ENCODE peak calls at places on chromosome 12, in five cellular contexts. One of them, this sample, is unnamed. For H3K4me1, the result is how much of the 10 kb centered on the place peaks cover.

GRCh38 chr12:131076277-131076676 is 122.6 kb downstream of the ADGRD1 start:
- DNase-seq in GM23338: no peak
- DNase-seq in Peyer's patch: no peak
- DNase-seq in esophagus squamous epithelium: no peak
- DNase-seq in right cardiac atrium: no peak
- DNase-seq in this sample: no peak

GRCh38 chr12:56104815-56105476 is 587 bp downstream of the PA2G4 start:
- DNase-seq in GM23338: peak
- DNase-seq in Peyer's patch: peak
- DNase-seq in esophagus squamous epithelium: no peak
- DNase-seq in right cardiac atrium: peak
- DNase-seq in this sample: peak

GRCh38 chr12:80936642-80937390 is 918 bp downstream of the LIN7A start:
- DNase-seq in GM23338: peak
- DNase-seq in Peyer's patch: peak
- DNase-seq in esophagus squamous epithelium: no peak
- DNase-seq in right cardiac atrium: peak
- DNase-seq in this sample: peak

GRCh38 chr12:41288188-41288811 is 100.2 kb downstream of the PDZRN4 start:
- DNase-seq in GM23338: no peak
- DNase-seq in Peyer's patch: no peak
- DNase-seq in esophagus squamous epithelium: no peak
- DNase-seq in right cardiac atrium: no peak
- DNase-seq in this sample: no peak

GRCh38 chr12:124904306-124905098 is 9.9 kb downstream of the UBC start:
- DNase-seq in GM23338: no peak
- DNase-seq in Peyer's patch: peak
- DNase-seq in esophagus squamous epithelium: no peak
- DNase-seq in right cardiac atrium: peak
- DNase-seq in this sample: peak

GRCh38 chr12:132803125-132803524 is 25.5 kb downstream of the GOLGA3 start:
- DNase-seq in GM23338: no peak
- DNase-seq in Peyer's patch: no peak
- DNase-seq in esophagus squamous epithelium: no peak
- DNase-seq in right cardiac atrium: no peak
- DNase-seq in this sample: no peak

GRCh38 chr12:6392499-6392898 is 8.5 kb downstream of the LTBR start:
- DNase-seq in GM23338: no peak
- DNase-seq in Peyer's patch: peak
- DNase-seq in esophagus squamous epithelium: no peak
- DNase-seq in right cardiac atrium: peak
- DNase-seq in this sample: peak

GRCh38 chr12:12441891-12442461 is 85.1 kb downstream of the BORCS5 start:
- DNase-seq in GM23338: no peak
- DNase-seq in Peyer's patch: peak
- DNase-seq in esophagus squamous epithelium: no peak
- DNase-seq in right cardiac atrium: no peak
- DNase-seq in this sample: peak

GRCh38 chr12:9820281-9820930 is 6.9 kb upstream of the KLRF1 start:
- DNase-seq in GM23338: no peak
- DNase-seq in Peyer's patch: no peak
- DNase-seq in esophagus squamous epithelium: no peak
- DNase-seq in right cardiac atrium: no peak
- DNase-seq in this sample: no peak

GRCh38 chr12:39490500-39491276 is 47.8 kb upstream of the KIF21A start:
- DNase-seq in GM23338: no peak
- DNase-seq in Peyer's patch: no peak
- DNase-seq in esophagus squamous epithelium: no peak
- DNase-seq in right cardiac atrium: no peak
- DNase-seq in this sample: no peak

GRCh38 chr12:56634837-56635538 is 4.9 kb upstream of the BAZ2A start:
- DNase-seq in GM23338: peak
- DNase-seq in Peyer's patch: peak
- DNase-seq in esophagus squamous epithelium: no peak
- DNase-seq in right cardiac atrium: peak
- DNase-seq in this sample: peak

DNA sequence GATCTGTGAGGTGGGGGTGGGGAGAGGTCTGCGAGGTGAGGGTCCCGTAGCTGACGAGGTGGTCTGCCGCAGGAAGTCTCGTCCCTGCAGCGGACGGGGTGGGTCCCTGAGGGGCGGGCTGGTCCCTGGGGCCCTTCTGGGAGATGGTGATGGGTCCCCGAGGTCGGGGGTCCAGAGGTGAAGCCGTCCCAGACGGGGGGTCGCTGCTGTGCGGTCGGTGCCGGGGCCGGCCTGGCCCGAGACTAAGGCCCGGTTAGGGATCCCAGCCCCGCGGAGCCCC is 387 bp downstream of the PXN start:
- DNase-seq in GM23338: no peak
- DNase-seq in Peyer's patch: peak
- DNase-seq in esophagus squamous epithelium: no peak
- DNase-seq in right cardiac atrium: no peak
- DNase-seq in this sample: no peak
- H3K27ac ChIP-seq in GM23338: no peak
- H3K27ac ChIP-seq in Peyer's patch: peak
- H3K27ac ChIP-seq in esophagus squamous epithelium: peak
- H3K27ac ChIP-seq in right cardiac atrium: peak
- H3K27ac ChIP-seq in this sample: peak

GRCh38 chr12:87985069-87985675 is 44.0 kb downstream of the C12orf50 start:
- DNase-seq in GM23338: no peak
- DNase-seq in Peyer's patch: no peak
- DNase-seq in esophagus squamous epithelium: no peak
- DNase-seq in right cardiac atrium: no peak
- DNase-seq in this sample: no peak

GRCh38 chr12:87981495-87981894 is 47.7 kb downstream of the C12orf50 start:
- DNase-seq in GM23338: no peak
- DNase-seq in Peyer's patch: no peak
- DNase-seq in esophagus squamous epithelium: no peak
- DNase-seq in right cardiac atrium: no peak
- DNase-seq in this sample: no peak

DNA sequence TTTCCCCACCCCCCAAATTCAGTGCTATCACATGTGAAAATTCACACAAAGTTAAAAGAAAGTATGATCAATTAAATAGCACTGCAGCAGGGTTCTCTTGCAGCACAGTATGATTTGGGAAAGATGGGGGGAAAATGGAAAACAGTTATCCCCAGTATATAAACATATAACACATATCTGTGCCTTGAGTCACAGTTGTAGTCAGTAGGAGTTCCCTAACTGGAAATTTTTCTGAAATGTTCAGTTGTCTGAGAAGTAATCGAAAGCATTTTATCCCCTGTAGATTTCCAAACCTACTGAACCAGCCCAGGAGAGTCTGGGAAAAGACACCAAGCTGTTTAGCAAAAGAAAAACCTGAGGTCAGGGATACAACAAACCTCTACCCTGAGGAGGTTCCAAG is 47.0 kb downstream of the C12orf50 start:
- DNase-seq in GM23338: no peak
- DNase-seq in Peyer's patch: no peak
- DNase-seq in esophagus squamous epithelium: no peak
- DNase-seq in right cardiac atrium: no peak
- DNase-seq in this sample: no peak
- H3K4me1 ChIP-seq in GM23338: under half
- H3K4me1 ChIP-seq in Peyer's patch: under half
- H3K4me1 ChIP-seq in esophagus squamous epithelium: under half
- H3K4me1 ChIP-seq in right cardiac atrium: under half
- H3K4me1 ChIP-seq in this sample: under half

GRCh38 chr12:916712-917445 is 32.6 kb downstream of the RAD52 start:
- DNase-seq in GM23338: no peak
- DNase-seq in Peyer's patch: no peak
- DNase-seq in esophagus squamous epithelium: no peak
- DNase-seq in right cardiac atrium: no peak
- DNase-seq in this sample: no peak
- H3K27ac ChIP-seq in GM23338: peak
- H3K27ac ChIP-seq in Peyer's patch: no peak
- H3K27ac ChIP-seq in esophagus squamous epithelium: peak
- H3K27ac ChIP-seq in right cardiac atrium: no peak
- H3K27ac ChIP-seq in this sample: no peak

DNA sequence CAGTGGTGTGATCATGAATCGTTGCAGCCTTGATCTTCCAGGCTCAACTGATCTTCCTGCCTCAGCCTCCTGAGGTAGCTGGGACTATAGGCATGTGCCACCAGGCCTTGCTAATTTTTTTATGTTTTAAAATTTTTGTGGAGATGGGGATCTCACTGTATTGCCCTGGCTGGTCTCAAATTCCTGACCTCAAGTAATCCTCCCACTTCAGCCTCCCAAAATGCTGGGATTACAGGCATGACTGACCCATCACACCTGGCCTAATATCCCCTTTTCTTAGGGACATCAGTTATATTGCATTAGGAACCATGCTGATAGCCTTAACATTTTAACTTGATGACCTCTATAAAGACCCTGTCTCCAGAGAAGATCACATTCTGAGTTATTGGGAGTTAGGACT is 42.8 kb downstream of the RASSF3 start:
- DNase-seq in GM23338: no peak
- DNase-seq in Peyer's patch: no peak
- DNase-seq in esophagus squamous epithelium: no peak
- DNase-seq in right cardiac atrium: no peak
- DNase-seq in this sample: no peak
- H3K4me1 ChIP-seq in GM23338: under half
- H3K4me1 ChIP-seq in Peyer's patch: under half
- H3K4me1 ChIP-seq in esophagus squamous epithelium: under half
- H3K4me1 ChIP-seq in right cardiac atrium: under half
- H3K4me1 ChIP-seq in this sample: under half

GRCh38 chr12:116321913-116322312 is 44.4 kb upstream of the MED13L start:
- DNase-seq in GM23338: no peak
- DNase-seq in Peyer's patch: no peak
- DNase-seq in esophagus squamous epithelium: no peak
- DNase-seq in right cardiac atrium: no peak
- DNase-seq in this sample: no peak

GRCh38 chr12:116320839-116321238 is 43.3 kb upstream of the MED13L start:
- DNase-seq in GM23338: no peak
- DNase-seq in Peyer's patch: no peak
- DNase-seq in esophagus squamous epithelium: no peak
- DNase-seq in right cardiac atrium: no peak
- DNase-seq in this sample: no peak

GRCh38 chr12:116319851-116320621 is 42.5 kb upstream of the MED13L start:
- DNase-seq in GM23338: no peak
- DNase-seq in Peyer's patch: peak
- DNase-seq in esophagus squamous epithelium: no peak
- DNase-seq in right cardiac atrium: no peak
- DNase-seq in this sample: no peak

GRCh38 chr12:116324684-116325664 is 47.5 kb upstream of the MED13L start:
- DNase-seq in GM23338: no peak
- DNase-seq in Peyer's patch: no peak
- DNase-seq in esophagus squamous epithelium: no peak
- DNase-seq in right cardiac atrium: no peak
- DNase-seq in this sample: peak

DNA sequence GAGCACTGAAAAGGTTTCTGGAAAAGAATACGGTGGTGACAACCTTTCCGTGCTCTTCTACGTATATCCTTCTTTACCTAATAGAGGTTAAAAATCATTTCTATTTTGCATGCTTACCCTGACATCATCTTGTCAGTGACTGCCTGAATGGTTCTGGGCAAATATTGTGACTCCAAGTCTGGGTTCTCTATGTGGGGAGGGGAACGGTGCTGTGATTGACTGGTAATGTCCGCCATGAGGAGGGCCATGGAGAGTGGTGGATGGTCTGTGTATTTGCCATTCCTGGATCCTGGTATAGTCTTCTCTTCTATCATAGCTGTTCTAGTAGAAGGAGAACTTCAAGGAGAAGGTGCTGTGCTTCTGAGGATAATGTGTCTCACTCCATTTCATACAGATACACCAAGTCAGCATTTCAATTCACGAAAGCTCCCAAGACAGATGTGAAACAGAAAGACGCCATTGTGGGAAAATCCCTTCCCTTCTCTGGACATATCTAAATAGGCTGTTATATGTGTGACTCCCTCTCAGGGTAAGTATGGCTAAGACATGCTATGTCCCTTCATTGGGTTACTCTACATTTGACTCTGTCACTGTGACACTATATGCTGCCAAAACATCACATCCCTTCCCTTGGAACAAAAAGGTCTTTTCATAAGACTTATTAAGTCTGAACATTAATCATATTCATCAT is 46.3 kb upstream of the MED13L start:
- DNase-seq in GM23338: no peak
- DNase-seq in Peyer's patch: no peak
- DNase-seq in esophagus squamous epithelium: no peak
- DNase-seq in right cardiac atrium: no peak
- DNase-seq in this sample: no peak
- H3K27ac ChIP-seq in GM23338: no peak
- H3K27ac ChIP-seq in Peyer's patch: no peak
- H3K27ac ChIP-seq in esophagus squamous epithelium: no peak
- H3K27ac ChIP-seq in right cardiac atrium: no peak
- H3K27ac ChIP-seq in this sample: no peak

This sample was measured in small intestine.